ENCODE peak calls at places on chromosome 14, in nine cellular contexts. R is suprapubic skin, S is HepG2, U is breast epithelium, Y is vagina, M is GM12878, P is stomach, N is sigmoid colon, O is HCT116. F is an unnamed sample.

GRCh38 chr14:97172644-97173043 is 375.5 kb downstream of the VRK1 start:
- DNase-seq in N (no peak), Y (no peak), R (no peak), M (no peak), S (no peak), P (no peak), U (no peak), O (no peak), F (no peak)

GRCh38 chr14:100370003-100370402 is 46.9 kb downstream of the SLC25A47 start:
- DNase-seq in P (no peak), N (no peak), S (no peak), M (no peak), O (no peak), Y (no peak), R (no peak), U (no peak), F (no peak)

GRCh38 chr14:72916174-72916573 is 10.1 kb upstream of the DCAF4 start:
- DNase-seq in S (no peak), U (no peak), M (no peak), P (no peak), N (no peak), Y (no peak), O (no peak), R (no peak), F (no peak)

GRCh38 chr14:95294834-95295599 is 24.7 kb downstream of the CLMN start:
- DNase-seq in P (peak), S (peak), M (no peak), O (peak), N (no peak), Y (no peak), U (no peak), R (no peak), F (no peak)

GRCh38 chr14:60514378-60515243 is 5.7 kb downstream of the SIX6 start:
- DNase-seq in Y (no peak), R (no peak), M (no peak), U (no peak), O (no peak), N (no peak), P (no peak), S (peak), F (no peak)

GRCh38 chr14:92340071-92340470 is 17.1 kb downstream of the SLC24A4 start:
- DNase-seq in O (no peak), P (no peak), M (no peak), R (no peak), N (no peak), Y (no peak), S (no peak), U (no peak), F (no peak)

GRCh38 chr14:103023881-103024473 is 33.4 kb downstream of the CDC42BPB start:
- DNase-seq in Y (no peak), U (peak), R (no peak), P (no peak), O (no peak), S (no peak), M (no peak), N (no peak), F (no peak)

GRCh38 chr14:21136024-21136423 is 19.8 kb downstream of the OR5AU1 start:
- DNase-seq in O (peak), N (no peak), U (no peak), Y (no peak), P (no peak), R (no peak), M (no peak), S (peak), F (no peak)

GRCh38 chr14:99841436-99842071 is 48.3 kb downstream of the EML1 start:
- DNase-seq in R (no peak), O (no peak), N (no peak), S (no peak), Y (no peak), U (no peak), M (no peak), P (no peak), F (no peak)

GRCh38 chr14:52706286-52706685 is 714 bp upstream of the PSMC6 start:
- DNase-seq in O (no peak), R (no peak), S (no peak), Y (no peak), U (no peak), P (no peak), M (no peak), N (no peak), F (peak)

GRCh38 chr14:101458536-101459391 is 102.5 kb upstream of the DIO3 start:
- DNase-seq in N (no peak), R (no peak), M (no peak), P (peak), S (no peak), Y (no peak), O (no peak), U (no peak), F (no peak)

GRCh38 chr14:60648934-60649814 is at the start of gene SIX1:
- DNase-seq in O (peak), P (peak), R (no peak), U (no peak), N (no peak), Y (no peak), M (no peak), S (peak), F (no peak)

GRCh38 chr14:80621701-80622100 is 319.8 kb downstream of the CEP128 start:
- DNase-seq in Y (no peak), O (peak), U (no peak), M (no peak), S (peak), P (no peak), N (no peak), R (no peak), F (no peak)

GRCh38 chr14:51095854-51096823 is 1.2 kb upstream of the TRIM9 start:
- DNase-seq in S (no peak), Y (no peak), U (no peak), N (peak), R (peak), M (no peak), P (no peak), O (no peak), F (no peak)

GRCh38 chr14:51094901-51095853 is at the start of gene TRIM9:
- DNase-seq in O (peak), R (peak), U (peak), P (peak), Y (peak), N (peak), S (peak), M (peak), F (peak)

GRCh38 chr14:51094282-51094821 is 553 bp downstream of the TRIM9 start:
- DNase-seq in O (no peak), M (no peak), P (no peak), R (peak), Y (no peak), U (no peak), N (peak), S (no peak), F (no peak)

GRCh38 chr14:51093371-51094281 is 1.3 kb downstream of the TRIM9 start:
- DNase-seq in S (no peak), O (no peak), Y (no peak), U (no peak), P (no peak), R (peak), M (no peak), N (peak), F (no peak)

GRCh38 chr14:51092965-51093364 is 1.9 kb downstream of the TRIM9 start:
- DNase-seq in O (no peak), R (no peak), Y (no peak), N (no peak), M (no peak), U (no peak), P (no peak), S (no peak), F (no peak)
- H3K4me3 ChIP-seq in O (no peak), R (peak), Y (peak), N (peak), M (no peak), U (peak), P (peak), S (no peak), F (no peak)

GRCh38 chr14:75175677-75176141 is 703 bp downstream of the TMED10 start:
- DNase-seq in R (no peak), P (no peak), Y (no peak), O (peak), N (no peak), M (no peak), U (no peak), S (no peak), F (no peak)

GRCh38 chr14:75170797-75171196 is 5.6 kb downstream of the TMED10 start:
- DNase-seq in M (no peak), R (no peak), Y (no peak), P (no peak), N (no peak), U (no peak), O (no peak), S (no peak), F (no peak)

GRCh38 chr14:75181426-75182062 is 5.1 kb upstream of the TMED10 start:
- DNase-seq in M (no peak), Y (no peak), P (no peak), N (no peak), U (no peak), R (no peak), O (no peak), S (peak), F (no peak)

GRCh38 chr14:75174066-75174465 is 2.3 kb downstream of the TMED10 start:
- DNase-seq in U (no peak), P (no peak), O (no peak), M (no peak), Y (no peak), N (no peak), S (no peak), R (no peak), F (no peak)

DNA sequence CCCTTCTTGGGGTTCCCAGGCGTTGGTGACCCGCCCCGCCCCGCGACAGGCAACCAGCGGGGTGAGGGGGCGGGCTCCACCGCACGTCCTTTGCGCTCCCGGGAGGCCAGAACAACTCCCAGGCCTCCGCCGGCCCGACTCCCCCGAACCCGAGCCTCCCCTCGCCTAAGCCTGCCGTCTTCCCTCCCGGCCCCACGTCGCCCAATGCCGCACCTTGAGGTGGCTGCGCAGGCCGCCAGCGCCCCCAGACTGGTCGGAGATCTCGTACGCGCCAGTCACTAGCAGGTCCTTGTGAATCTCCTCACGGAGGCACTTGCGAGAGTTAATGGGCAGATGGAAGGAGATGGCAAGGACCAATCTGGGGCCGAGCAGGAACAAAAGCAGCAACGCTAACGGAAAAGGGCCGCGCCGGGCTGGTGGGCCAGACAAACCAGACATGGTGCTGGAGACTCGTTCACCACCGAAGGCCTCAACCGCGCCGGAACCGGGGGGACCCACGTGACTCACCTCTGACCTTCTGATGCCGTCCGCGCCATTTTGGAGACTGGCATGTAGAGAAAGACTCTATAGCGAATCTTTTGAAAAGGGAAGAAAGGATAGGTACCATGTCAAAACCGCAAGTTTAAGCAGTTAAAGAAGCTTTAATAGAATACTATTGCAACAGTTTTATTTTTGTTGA is at the start of gene TMED10:
- DNase-seq in U (peak), S (peak), P (peak), R (peak), N (peak), O (peak), Y (peak), M (no peak), F (peak)
- TF ChIP-seq POLR2AphosphoS5 in U (peak), S (peak), P (peak), R (peak), N (peak), O (peak), Y (peak), M (peak), F (peak)

GRCh38 chr14:86296173-86296572 is 766.2 kb downstream of the FLRT2 start:
- DNase-seq in M (no peak), P (no peak), U (no peak), S (no peak), Y (no peak), R (no peak), N (no peak), O (no peak), F (no peak)
- H3K4me3 ChIP-seq in M (no peak), P (no peak), U (no peak), S (no peak), Y (no peak), R (no peak), N (no peak), O (no peak), F (no peak)

GRCh38 chr14:90732142-90732541 is 84.1 kb downstream of the TTC7B start:
- DNase-seq in N (no peak), M (no peak), P (no peak), Y (no peak), S (no peak), U (no peak), O (no peak), R (no peak), F (peak)

GRCh38 chr14:90726656-90727055 is 89.6 kb downstream of the TTC7B start:
- DNase-seq in P (peak), M (no peak), R (peak), N (peak), S (no peak), Y (peak), U (no peak), O (peak), F (no peak)

GRCh38 chr14:90727082-90727481 is 89.1 kb downstream of the TTC7B start:
- DNase-seq in N (no peak), M (no peak), U (no peak), S (no peak), P (no peak), Y (peak), R (no peak), O (no peak), F (no peak)

GRCh38 chr14:90730367-90730766 is 85.9 kb downstream of the TTC7B start:
- DNase-seq in Y (peak), P (no peak), O (no peak), U (no peak), R (no peak), S (no peak), M (no peak), N (no peak), F (no peak)

GRCh38 chr14:90728951-90729350 is 87.3 kb downstream of the TTC7B start:
- DNase-seq in P (no peak), N (no peak), R (no peak), M (no peak), Y (peak), S (no peak), U (no peak), O (no peak), F (no peak)
- TF ChIP-seq POLR2AphosphoS5 in P (no peak), N (no peak), R (no peak), M (no peak), Y (no peak), S (no peak), U (no peak), O (no peak), F (no peak)

GRCh38 chr14:69004731-69005431 is 25.8 kb upstream of the ACTN1 start:
- DNase-seq in U (no peak), R (no peak), P (no peak), M (no peak), S (no peak), N (no peak), O (no peak), Y (no peak), F (no peak)
- H3K4me3 ChIP-seq in U (no peak), R (no peak), P (no peak), M (no peak), S (no peak), N (no peak), O (no peak), Y (no peak), F (no peak)

DNA sequence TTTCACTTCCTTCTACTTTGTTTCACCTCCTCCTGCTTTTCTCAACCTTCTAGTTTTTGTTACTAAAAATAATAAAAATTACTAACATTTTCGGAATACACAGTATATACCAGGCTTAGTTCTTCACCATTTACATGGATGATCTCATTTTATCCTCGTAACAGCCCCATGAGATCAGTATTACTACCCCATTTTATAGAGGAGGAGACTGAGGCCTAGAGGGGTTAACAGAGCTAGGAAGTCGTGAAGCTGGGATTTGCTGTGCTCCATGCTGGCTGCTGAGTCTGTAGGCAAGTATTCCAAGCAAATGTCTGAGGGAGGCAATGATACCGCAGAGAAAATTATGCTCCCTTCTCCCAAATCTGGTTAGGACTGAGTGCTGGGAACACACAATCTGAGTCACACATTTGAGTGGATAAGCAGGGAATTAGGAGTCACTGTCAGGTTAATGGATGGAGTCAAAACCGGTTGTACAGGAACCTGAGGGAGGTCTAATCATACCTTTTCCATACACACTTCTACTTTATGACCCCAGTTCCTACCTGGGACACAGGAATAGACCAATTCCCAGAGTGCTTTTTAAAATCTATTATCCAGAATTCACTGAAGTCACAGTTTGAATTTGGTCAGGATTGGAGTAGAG is 51.1 kb downstream of the ZFYVE26 start:
- DNase-seq in U (no peak), P (no peak), M (no peak), R (no peak), O (no peak), Y (no peak), S (no peak), N (no peak), F (no peak)
- TF ChIP-seq POLR2AphosphoS5 in U (no peak), P (no peak), M (no peak), R (no peak), O (no peak), Y (peak), S (no peak), N (no peak), F (no peak)

GRCh38 chr14:89242871-89243270 is 174.2 kb downstream of the FOXN3 start:
- DNase-seq in S (no peak), R (no peak), M (no peak), U (no peak), O (no peak), Y (no peak), N (no peak), P (no peak), F (no peak)

GRCh38 chr14:89241265-89241664 is 175.8 kb downstream of the FOXN3 start:
- DNase-seq in S (no peak), R (no peak), O (no peak), Y (no peak), N (no peak), U (no peak), M (no peak), P (no peak), F (peak)

GRCh38 chr14:89243286-89243685 is 173.7 kb downstream of the FOXN3 start:
- DNase-seq in S (no peak), P (no peak), R (no peak), N (no peak), O (no peak), Y (no peak), M (no peak), U (no peak), F (no peak)

GRCh38 chr14:89243765-89244164 is 173.3 kb downstream of the FOXN3 start:
- DNase-seq in R (no peak), N (no peak), M (no peak), P (no peak), Y (no peak), O (no peak), S (no peak), U (no peak), F (no peak)

DNA sequence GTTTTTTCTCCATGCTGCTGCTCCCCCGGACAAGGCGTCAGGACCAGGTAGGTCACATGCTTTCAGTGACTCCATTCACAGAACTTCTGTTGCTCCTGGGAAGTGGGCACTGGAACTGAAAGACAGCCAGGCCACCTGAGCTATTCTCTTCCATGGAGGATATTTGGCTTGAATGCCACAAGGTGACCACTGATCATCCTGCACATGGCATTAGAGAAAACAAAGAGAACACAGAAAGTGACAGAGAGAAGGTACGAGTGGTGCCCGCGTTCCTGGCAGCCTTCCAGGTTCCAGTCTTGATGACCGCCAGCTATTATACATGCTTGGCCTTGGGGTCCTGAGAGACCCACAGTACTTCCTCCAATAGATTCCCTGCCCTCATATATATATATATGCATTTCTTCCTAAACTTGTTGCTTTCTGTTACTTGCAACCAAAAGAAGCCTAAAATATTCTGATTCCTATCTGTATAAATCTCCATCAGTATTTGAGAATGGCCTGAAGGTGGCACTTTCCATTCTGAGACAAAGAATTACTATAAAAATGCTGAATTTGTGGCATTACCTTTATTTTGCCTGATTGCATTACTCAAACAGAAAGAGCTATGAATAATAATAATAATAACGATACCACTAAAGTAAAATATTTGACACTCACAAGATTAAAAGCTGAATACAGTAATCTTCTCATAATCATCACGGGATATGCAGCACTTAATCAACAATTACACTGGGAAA is 174.9 kb downstream of the FOXN3 start:
- DNase-seq in Y (no peak), M (no peak), P (no peak), S (no peak), N (no peak), R (no peak), O (no peak), U (no peak), F (no peak)
- H3K4me3 ChIP-seq in Y (no peak), M (no peak), P (no peak), S (no peak), N (no peak), R (no peak), O (no peak), U (no peak), F (no peak)

F was measured in HL-60.